ENCODE peak calls at places on chromosome 14, in five cellular contexts. One of them, this sample, is unnamed. For H3K36me3, the result is how much of the 10 kb centered on the place peaks cover.

GRCh38 chr14:72781476-72782181 is 112.3 kb downstream of the DPF3 start:
- DNase-seq in PC-3: peak
- DNase-seq in testis: no peak
- DNase-seq in colonic mucosa: peak
- DNase-seq in CD8-positive, alpha-beta T cell: no peak
- DNase-seq in this sample: no peak

GRCh38 chr14:92099802-92100201 is 6.6 kb downstream of the ATXN3 start:
- DNase-seq in PC-3: peak
- DNase-seq in testis: no peak
- DNase-seq in colonic mucosa: no peak
- DNase-seq in CD8-positive, alpha-beta T cell: no peak
- DNase-seq in this sample: no peak

GRCh38 chr14:82342596-82342995 is 808.9 kb upstream of the SEL1L start:
- DNase-seq in PC-3: no peak
- DNase-seq in testis: no peak
- DNase-seq in colonic mucosa: no peak
- DNase-seq in CD8-positive, alpha-beta T cell: no peak
- DNase-seq in this sample: no peak

GRCh38 chr14:49966971-49967630 is 74.2 kb downstream of the ARF6 start:
- DNase-seq in PC-3: peak
- DNase-seq in testis: no peak
- DNase-seq in colonic mucosa: no peak
- DNase-seq in CD8-positive, alpha-beta T cell: no peak
- DNase-seq in this sample: no peak

GRCh38 chr14:56133547-56133946 is 15.3 kb downstream of the PELI2 start:
- DNase-seq in PC-3: no peak
- DNase-seq in testis: no peak
- DNase-seq in colonic mucosa: no peak
- DNase-seq in CD8-positive, alpha-beta T cell: no peak
- DNase-seq in this sample: peak

GRCh38 chr14:68553326-68553725 is 239.5 kb downstream of the ZFP36L1 start:
- DNase-seq in PC-3: no peak
- DNase-seq in testis: no peak
- DNase-seq in colonic mucosa: no peak
- DNase-seq in CD8-positive, alpha-beta T cell: no peak
- DNase-seq in this sample: no peak

GRCh38 chr14:38078393-38078792 is 129.3 kb upstream of the SSTR1 start:
- DNase-seq in PC-3: peak
- DNase-seq in testis: no peak
- DNase-seq in colonic mucosa: no peak
- DNase-seq in CD8-positive, alpha-beta T cell: peak
- DNase-seq in this sample: no peak

GRCh38 chr14:59161571-59162175 is 26.8 kb upstream of the DAAM1 start:
- DNase-seq in PC-3: peak
- DNase-seq in testis: no peak
- DNase-seq in colonic mucosa: no peak
- DNase-seq in CD8-positive, alpha-beta T cell: no peak
- DNase-seq in this sample: no peak

GRCh38 chr14:23063601-23064000 is 6.3 kb upstream of the CDH24 start:
- DNase-seq in PC-3: no peak
- DNase-seq in testis: no peak
- DNase-seq in colonic mucosa: no peak
- DNase-seq in CD8-positive, alpha-beta T cell: no peak
- DNase-seq in this sample: no peak

GRCh38 chr14:104596927-104597351 is 7.6 kb downstream of the TMEM179 start:
- DNase-seq in PC-3: no peak
- DNase-seq in testis: no peak
- DNase-seq in colonic mucosa: no peak
- DNase-seq in CD8-positive, alpha-beta T cell: no peak
- DNase-seq in this sample: no peak

GRCh38 chr14:77421241-77421640 is 2.1 kb downstream of the NOXRED1 start:
- DNase-seq in PC-3: peak
- DNase-seq in testis: no peak
- DNase-seq in colonic mucosa: no peak
- DNase-seq in CD8-positive, alpha-beta T cell: no peak
- DNase-seq in this sample: no peak

GRCh38 chr14:23513005-23513412 is 38.6 kb downstream of the ZFHX2 start:
- DNase-seq in PC-3: no peak
- DNase-seq in testis: no peak
- DNase-seq in colonic mucosa: no peak
- DNase-seq in CD8-positive, alpha-beta T cell: no peak
- DNase-seq in this sample: peak

GRCh38 chr14:102280376-102280962 is 24.5 kb downstream of the MOK start:
- DNase-seq in PC-3: peak
- DNase-seq in testis: no peak
- DNase-seq in colonic mucosa: no peak
- DNase-seq in CD8-positive, alpha-beta T cell: no peak
- DNase-seq in this sample: no peak

GRCh38 chr14:105272623-105273022 is 24.3 kb downstream of the BTBD6 start:
- DNase-seq in PC-3: no peak
- DNase-seq in testis: no peak
- DNase-seq in colonic mucosa: no peak
- DNase-seq in CD8-positive, alpha-beta T cell: no peak
- DNase-seq in this sample: no peak

GRCh38 chr14:74080820-74081460 is 3.3 kb downstream of the ALDH6A1 start:
- DNase-seq in PC-3: no peak
- DNase-seq in testis: peak
- DNase-seq in colonic mucosa: no peak
- DNase-seq in CD8-positive, alpha-beta T cell: no peak
- DNase-seq in this sample: no peak

GRCh38 chr14:102592969-102593840 is 756 bp downstream of the RCOR1 start:
- DNase-seq in PC-3: peak
- DNase-seq in testis: peak
- DNase-seq in colonic mucosa: peak
- DNase-seq in CD8-positive, alpha-beta T cell: peak
- DNase-seq in this sample: peak

GRCh38 chr14:85308531-85309300 is 221.2 kb upstream of the FLRT2 start:
- DNase-seq in PC-3: no peak
- DNase-seq in testis: no peak
- DNase-seq in colonic mucosa: no peak
- DNase-seq in CD8-positive, alpha-beta T cell: no peak
- DNase-seq in this sample: no peak

GRCh38 chr14:85947461-85947860 is 417.5 kb downstream of the FLRT2 start:
- DNase-seq in PC-3: no peak
- DNase-seq in testis: no peak
- DNase-seq in colonic mucosa: no peak
- DNase-seq in CD8-positive, alpha-beta T cell: no peak
- DNase-seq in this sample: no peak

GRCh38 chr14:33307691-33308369 is 369.2 kb downstream of the NPAS3 start:
- DNase-seq in PC-3: peak
- DNase-seq in testis: peak
- DNase-seq in colonic mucosa: no peak
- DNase-seq in CD8-positive, alpha-beta T cell: no peak
- DNase-seq in this sample: no peak

GRCh38 chr14:68365228-68365627 is 427.6 kb downstream of the ZFP36L1 start:
- DNase-seq in PC-3: peak
- DNase-seq in testis: no peak
- DNase-seq in colonic mucosa: no peak
- DNase-seq in CD8-positive, alpha-beta T cell: no peak
- DNase-seq in this sample: no peak

GRCh38 chr14:64440494-64440893 is 24.8 kb upstream of the AKAP5 start:
- DNase-seq in PC-3: no peak
- DNase-seq in testis: no peak
- DNase-seq in colonic mucosa: no peak
- DNase-seq in CD8-positive, alpha-beta T cell: no peak
- DNase-seq in this sample: no peak

GRCh38 chr14:60092516-60092915 is 793 bp downstream of the PCNX4 start:
- DNase-seq in PC-3: peak
- DNase-seq in testis: peak
- DNase-seq in colonic mucosa: peak
- DNase-seq in CD8-positive, alpha-beta T cell: no peak
- DNase-seq in this sample: peak

GRCh38 chr14:72554401-72554800 is 339.5 kb downstream of the DPF3 start:
- DNase-seq in PC-3: no peak
- DNase-seq in testis: no peak
- DNase-seq in colonic mucosa: no peak
- DNase-seq in CD8-positive, alpha-beta T cell: no peak
- DNase-seq in this sample: no peak

DNA sequence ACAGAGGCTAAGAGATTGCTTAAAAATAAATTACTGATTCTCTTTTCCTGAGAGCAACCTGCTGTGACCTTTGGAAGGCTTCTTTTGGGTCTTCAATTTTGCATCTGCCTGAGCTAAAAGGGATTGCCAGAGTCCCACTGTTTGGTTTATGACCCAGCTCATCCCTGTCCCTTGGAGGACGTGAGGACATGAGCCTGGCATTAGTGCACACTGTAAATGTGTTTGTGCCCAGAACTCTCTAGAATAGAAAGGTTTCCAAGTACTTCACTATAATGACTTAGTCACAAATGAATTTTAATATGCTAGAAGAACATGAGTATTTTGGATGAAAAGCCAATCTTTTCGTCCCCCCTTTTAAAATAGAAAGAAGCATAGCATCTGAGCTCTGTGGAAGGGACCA is 47.1 kb upstream of the CDKN3 start:
- DNase-seq in PC-3: no peak
- DNase-seq in testis: no peak
- DNase-seq in colonic mucosa: no peak
- DNase-seq in CD8-positive, alpha-beta T cell: no peak
- DNase-seq in this sample: no peak
- H3K4me3 ChIP-seq in PC-3: no peak
- H3K4me3 ChIP-seq in testis: peak
- H3K4me3 ChIP-seq in colonic mucosa: no peak
- H3K4me3 ChIP-seq in CD8-positive, alpha-beta T cell: no peak
- H3K4me3 ChIP-seq in this sample: no peak

DNA sequence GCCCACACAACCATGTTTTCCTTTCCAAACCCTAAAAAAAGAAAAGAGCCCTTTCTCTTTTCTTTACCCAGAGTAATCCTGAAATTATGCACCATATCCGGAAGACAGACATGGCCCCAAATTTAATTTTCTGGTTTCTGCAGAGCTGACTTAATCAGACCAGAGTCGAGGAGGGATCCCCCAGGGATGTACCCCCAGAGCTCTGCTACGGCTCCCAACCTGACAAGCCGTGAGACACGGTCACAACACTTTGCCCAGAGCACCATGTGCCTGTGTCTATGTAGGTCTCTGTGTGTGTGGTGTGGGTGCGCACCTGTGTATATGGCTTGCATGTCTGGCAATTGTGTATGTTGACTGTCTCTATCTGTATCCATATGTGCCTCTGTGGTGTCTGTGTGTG is 77.6 kb upstream of the CLMN start:
- DNase-seq in PC-3: no peak
- DNase-seq in testis: no peak
- DNase-seq in colonic mucosa: no peak
- DNase-seq in CD8-positive, alpha-beta T cell: no peak
- DNase-seq in this sample: no peak
- H3K36me3 ChIP-seq in PC-3: under half
- H3K36me3 ChIP-seq in testis: under half
- H3K36me3 ChIP-seq in colonic mucosa: under half
- H3K36me3 ChIP-seq in CD8-positive, alpha-beta T cell: under half
- H3K36me3 ChIP-seq in this sample: under half

DNA sequence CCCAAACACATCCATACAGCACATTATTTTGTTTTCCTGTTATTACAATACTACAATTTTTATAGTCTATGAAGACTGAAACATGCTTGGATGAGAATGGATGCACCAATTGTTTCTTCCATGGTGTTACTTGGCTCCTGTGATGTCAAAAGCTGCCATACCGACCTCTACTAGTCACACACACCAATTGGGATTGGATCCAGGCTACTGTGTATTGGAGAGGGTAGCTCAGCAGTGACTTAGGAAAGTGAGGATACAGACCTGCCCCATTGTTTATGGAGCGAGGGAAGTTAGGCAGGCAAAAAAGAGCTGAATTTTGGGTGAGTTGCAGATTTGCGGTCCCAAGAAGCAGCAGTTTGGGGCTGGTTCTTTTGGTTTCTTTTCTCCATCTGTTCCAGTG is 30.8 kb upstream of the AKAP6 start:
- DNase-seq in PC-3: no peak
- DNase-seq in testis: no peak
- DNase-seq in colonic mucosa: no peak
- DNase-seq in CD8-positive, alpha-beta T cell: no peak
- DNase-seq in this sample: no peak
- H3K4me3 ChIP-seq in PC-3: no peak
- H3K4me3 ChIP-seq in testis: no peak
- H3K4me3 ChIP-seq in colonic mucosa: no peak
- H3K4me3 ChIP-seq in CD8-positive, alpha-beta T cell: no peak
- H3K4me3 ChIP-seq in this sample: no peak

DNA sequence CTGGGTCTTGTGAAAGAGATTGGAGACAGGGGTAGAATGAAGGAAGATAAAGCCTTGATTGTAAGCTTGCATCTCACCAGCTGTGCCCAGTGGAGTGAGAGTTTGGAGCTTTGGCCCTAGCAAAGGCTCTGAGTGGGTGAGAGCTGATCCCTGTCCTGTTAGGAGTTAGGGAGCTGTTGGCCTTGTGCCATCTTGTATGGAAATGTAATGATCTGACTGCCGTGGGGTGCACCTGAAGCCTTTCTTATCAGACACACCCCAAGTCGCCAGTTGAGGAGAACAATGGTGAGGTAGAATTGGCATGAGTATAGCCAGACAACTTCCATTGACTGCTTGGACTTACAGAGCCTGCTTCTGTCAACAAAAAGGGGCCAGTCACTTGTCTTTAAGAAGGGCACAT is 130.1 kb downstream of the PRKCH start:
- DNase-seq in PC-3: no peak
- DNase-seq in testis: no peak
- DNase-seq in colonic mucosa: no peak
- DNase-seq in CD8-positive, alpha-beta T cell: no peak
- DNase-seq in this sample: no peak
- H3K36me3 ChIP-seq in PC-3: under half
- H3K36me3 ChIP-seq in testis: under half
- H3K36me3 ChIP-seq in colonic mucosa: under half
- H3K36me3 ChIP-seq in CD8-positive, alpha-beta T cell: under half
- H3K36me3 ChIP-seq in this sample: under half

DNA sequence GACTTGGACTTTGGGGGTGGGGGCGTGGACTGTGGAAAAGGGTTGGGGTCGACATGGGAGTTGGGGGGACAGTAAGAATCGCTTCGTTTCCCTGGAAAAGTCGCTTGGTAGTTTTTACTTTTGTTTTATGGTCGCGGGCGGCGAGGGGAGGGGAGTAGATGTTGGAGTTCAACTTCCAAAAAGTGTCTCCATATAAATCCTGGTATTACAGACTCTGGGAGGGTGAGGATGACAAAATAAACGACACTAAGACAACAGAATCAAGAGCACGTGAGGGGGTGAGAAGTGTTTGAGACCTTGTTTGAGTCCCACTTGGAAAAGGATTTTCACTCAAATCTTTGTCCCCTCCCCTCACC is 650 bp upstream of the BCL11B start:
- DNase-seq in PC-3: no peak
- DNase-seq in testis: no peak
- DNase-seq in colonic mucosa: no peak
- DNase-seq in CD8-positive, alpha-beta T cell: no peak
- DNase-seq in this sample: no peak
- H3K4me3 ChIP-seq in PC-3: peak
- H3K4me3 ChIP-seq in testis: peak
- H3K4me3 ChIP-seq in colonic mucosa: peak
- H3K4me3 ChIP-seq in CD8-positive, alpha-beta T cell: peak
- H3K4me3 ChIP-seq in this sample: peak

DNA sequence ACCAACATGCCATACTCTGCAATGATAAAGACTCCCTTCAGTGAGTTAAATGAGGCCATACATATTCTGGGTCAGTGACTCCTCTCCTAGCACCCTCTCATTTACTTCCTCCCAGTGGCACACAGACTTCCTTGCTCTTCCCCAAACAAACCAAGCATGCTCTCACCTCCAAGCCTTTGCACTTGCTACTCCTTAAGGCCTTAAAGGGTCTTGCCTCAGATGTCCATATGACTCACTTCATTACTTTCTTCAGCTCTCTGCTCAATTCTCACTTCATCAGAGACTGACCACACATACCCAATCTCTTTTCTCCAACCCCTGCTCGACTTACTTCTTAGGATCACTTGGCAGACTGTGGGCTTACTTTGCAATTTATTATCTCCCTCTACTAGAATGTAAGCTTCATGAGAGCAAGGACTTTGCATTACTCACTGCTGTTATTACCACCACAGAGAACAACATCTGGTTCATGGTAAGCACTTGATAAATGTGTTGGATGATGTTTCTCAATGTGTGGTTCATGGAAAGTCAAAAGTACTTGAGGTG is 22.8 kb downstream of the DDX24 start:
- DNase-seq in PC-3: no peak
- DNase-seq in testis: no peak
- DNase-seq in colonic mucosa: no peak
- DNase-seq in CD8-positive, alpha-beta T cell: no peak
- DNase-seq in this sample: no peak
- H3K36me3 ChIP-seq in PC-3: half or more
- H3K36me3 ChIP-seq in testis: under half
- H3K36me3 ChIP-seq in colonic mucosa: under half
- H3K36me3 ChIP-seq in CD8-positive, alpha-beta T cell: half or more
- H3K36me3 ChIP-seq in this sample: under half